ENCODE peak calls at places on chromosomes 4 and X, in ten cellular contexts. One of them, this sample, is unnamed.

GRCh38 chrX:39158801-39159657 is 357.8 kb downstream of the MID1IP1 start:
- DNase-seq in activated T-cell treated with anti-CD3 and anti-CD28 coated beads, Interleukin-2, amount 50 U/mL, for 72 hours: no peak
- DNase-seq in T-cell: no peak
- DNase-seq in kidney tubule cell: peak; percentile 50
- DNase-seq in activated CD4-positive, alpha-beta T cell treated with anti-CD3 and anti-CD28 coated beads, Interleukin-2, amount 10 ng/mL, durations not matched to agents 7 days and 5 days: no peak
- DNase-seq in cardiac muscle cell: no peak
- DNase-seq in OCI-LY7: no peak
- DNase-seq in GM03348: no peak
- DNase-seq in stimulated activated naive CD4-positive, alpha-beta T cell: no peak
- DNase-seq in HTR-8/SVneo: peak; percentile 3
- DNase-seq in this sample: no peak

GRCh38 chrX:39133971-39134370 is 332.7 kb downstream of the MID1IP1 start:
- DNase-seq in activated T-cell treated with anti-CD3 and anti-CD28 coated beads, Interleukin-2, amount 50 U/mL, for 72 hours: peak; percentile 3
- DNase-seq in T-cell: no peak
- DNase-seq in kidney tubule cell: no peak
- DNase-seq in activated CD4-positive, alpha-beta T cell treated with anti-CD3 and anti-CD28 coated beads, Interleukin-2, amount 10 ng/mL, durations not matched to agents 7 days and 5 days: peak; percentile 7
- DNase-seq in cardiac muscle cell: peak; percentile 28
- DNase-seq in OCI-LY7: peak; percentile 24
- DNase-seq in GM03348: no peak
- DNase-seq in stimulated activated naive CD4-positive, alpha-beta T cell: peak; percentile 2
- DNase-seq in HTR-8/SVneo: no peak
- DNase-seq in this sample: no peak

GRCh38 chrX:130014770-130015169 is 32.3 kb downstream of the BCORL1 start:
- DNase-seq in activated T-cell treated with anti-CD3 and anti-CD28 coated beads, Interleukin-2, amount 50 U/mL, for 72 hours: no peak
- DNase-seq in T-cell: no peak
- DNase-seq in kidney tubule cell: no peak
- DNase-seq in activated CD4-positive, alpha-beta T cell treated with anti-CD3 and anti-CD28 coated beads, Interleukin-2, amount 10 ng/mL, durations not matched to agents 7 days and 5 days: no peak
- DNase-seq in cardiac muscle cell: no peak
- DNase-seq in OCI-LY7: no peak
- DNase-seq in GM03348: no peak
- DNase-seq in stimulated activated naive CD4-positive, alpha-beta T cell: no peak
- DNase-seq in HTR-8/SVneo: no peak
- DNase-seq in this sample: no peak

GRCh38 chr4:4387531-4388311 is 819 bp downstream of the NSG1 start:
- DNase-seq in activated T-cell treated with anti-CD3 and anti-CD28 coated beads, Interleukin-2, amount 50 U/mL, for 72 hours: peak; percentile 15
- DNase-seq in T-cell: peak; percentile 30
- DNase-seq in kidney tubule cell: no peak
- DNase-seq in activated CD4-positive, alpha-beta T cell treated with anti-CD3 and anti-CD28 coated beads, Interleukin-2, amount 10 ng/mL, durations not matched to agents 7 days and 5 days: no peak
- DNase-seq in cardiac muscle cell: no peak
- DNase-seq in OCI-LY7: peak; percentile 32
- DNase-seq in GM03348: no peak
- DNase-seq in stimulated activated naive CD4-positive, alpha-beta T cell: no peak
- DNase-seq in HTR-8/SVneo: no peak
- DNase-seq in this sample: no peak

GRCh38 chr4:177583000-177583399 is 140.8 kb upstream of the AGA start:
- DNase-seq in activated T-cell treated with anti-CD3 and anti-CD28 coated beads, Interleukin-2, amount 50 U/mL, for 72 hours: no peak
- DNase-seq in T-cell: no peak
- DNase-seq in kidney tubule cell: peak; percentile 9
- DNase-seq in activated CD4-positive, alpha-beta T cell treated with anti-CD3 and anti-CD28 coated beads, Interleukin-2, amount 10 ng/mL, durations not matched to agents 7 days and 5 days: no peak
- DNase-seq in cardiac muscle cell: no peak
- DNase-seq in OCI-LY7: no peak
- DNase-seq in GM03348: no peak
- DNase-seq in stimulated activated naive CD4-positive, alpha-beta T cell: no peak
- DNase-seq in HTR-8/SVneo: no peak
- DNase-seq in this sample: no peak

GRCh38 chr4:77044458-77045124 is 31.2 kb downstream of the CCNI start:
- DNase-seq in activated T-cell treated with anti-CD3 and anti-CD28 coated beads, Interleukin-2, amount 50 U/mL, for 72 hours: no peak
- DNase-seq in T-cell: no peak
- DNase-seq in kidney tubule cell: peak; percentile 51
- DNase-seq in activated CD4-positive, alpha-beta T cell treated with anti-CD3 and anti-CD28 coated beads, Interleukin-2, amount 10 ng/mL, durations not matched to agents 7 days and 5 days: no peak
- DNase-seq in cardiac muscle cell: peak; percentile 41
- DNase-seq in OCI-LY7: peak; percentile 62
- DNase-seq in GM03348: peak; percentile 17
- DNase-seq in stimulated activated naive CD4-positive, alpha-beta T cell: peak; percentile 52
- DNase-seq in HTR-8/SVneo: no peak
- DNase-seq in this sample: peak; percentile 24

GRCh38 chr4:77169496-77169895 is 12.5 kb downstream of the CCNG2 start:
- DNase-seq in activated T-cell treated with anti-CD3 and anti-CD28 coated beads, Interleukin-2, amount 50 U/mL, for 72 hours: no peak
- DNase-seq in T-cell: no peak
- DNase-seq in kidney tubule cell: no peak
- DNase-seq in activated CD4-positive, alpha-beta T cell treated with anti-CD3 and anti-CD28 coated beads, Interleukin-2, amount 10 ng/mL, durations not matched to agents 7 days and 5 days: no peak
- DNase-seq in cardiac muscle cell: no peak
- DNase-seq in OCI-LY7: no peak
- DNase-seq in GM03348: peak; percentile 20
- DNase-seq in stimulated activated naive CD4-positive, alpha-beta T cell: no peak
- DNase-seq in HTR-8/SVneo: no peak
- DNase-seq in this sample: no peak

GRCh38 chr4:16889945-16890344 is 8.5 kb downstream of the LDB2 start:
- DNase-seq in activated T-cell treated with anti-CD3 and anti-CD28 coated beads, Interleukin-2, amount 50 U/mL, for 72 hours: no peak
- DNase-seq in T-cell: no peak
- DNase-seq in kidney tubule cell: no peak
- DNase-seq in activated CD4-positive, alpha-beta T cell treated with anti-CD3 and anti-CD28 coated beads, Interleukin-2, amount 10 ng/mL, durations not matched to agents 7 days and 5 days: no peak
- DNase-seq in cardiac muscle cell: no peak
- DNase-seq in OCI-LY7: no peak
- DNase-seq in GM03348: no peak
- DNase-seq in stimulated activated naive CD4-positive, alpha-beta T cell: no peak
- DNase-seq in HTR-8/SVneo: no peak
- DNase-seq in this sample: no peak

GRCh38 chrX:41334866-41335589 is 1.1 kb downstream of the DDX3X start:
- DNase-seq in activated T-cell treated with anti-CD3 and anti-CD28 coated beads, Interleukin-2, amount 50 U/mL, for 72 hours: peak; percentile 70
- DNase-seq in T-cell: peak; percentile 53
- DNase-seq in kidney tubule cell: peak; percentile 71
- DNase-seq in activated CD4-positive, alpha-beta T cell treated with anti-CD3 and anti-CD28 coated beads, Interleukin-2, amount 10 ng/mL, durations not matched to agents 7 days and 5 days: peak; percentile 59
- DNase-seq in cardiac muscle cell: no peak
- DNase-seq in OCI-LY7: peak; percentile 68
- DNase-seq in GM03348: peak; percentile 65
- DNase-seq in stimulated activated naive CD4-positive, alpha-beta T cell: peak; percentile 93
- DNase-seq in HTR-8/SVneo: no peak
- DNase-seq in this sample: peak; percentile 54

GRCh38 chrX:54530358-54530900 is 410 bp downstream of the GNL3L start:
- DNase-seq in activated T-cell treated with anti-CD3 and anti-CD28 coated beads, Interleukin-2, amount 50 U/mL, for 72 hours: peak; percentile 2
- DNase-seq in T-cell: no peak
- DNase-seq in kidney tubule cell: no peak
- DNase-seq in activated CD4-positive, alpha-beta T cell treated with anti-CD3 and anti-CD28 coated beads, Interleukin-2, amount 10 ng/mL, durations not matched to agents 7 days and 5 days: peak; percentile 8
- DNase-seq in cardiac muscle cell: no peak
- DNase-seq in OCI-LY7: peak; percentile 21
- DNase-seq in GM03348: peak; percentile 5
- DNase-seq in stimulated activated naive CD4-positive, alpha-beta T cell: no peak
- DNase-seq in HTR-8/SVneo: no peak
- DNase-seq in this sample: no peak

GRCh38 chrX:15751160-15751819 is 13.2 kb downstream of the CA5B start:
- DNase-seq in activated T-cell treated with anti-CD3 and anti-CD28 coated beads, Interleukin-2, amount 50 U/mL, for 72 hours: no peak
- DNase-seq in T-cell: no peak
- DNase-seq in kidney tubule cell: no peak
- DNase-seq in activated CD4-positive, alpha-beta T cell treated with anti-CD3 and anti-CD28 coated beads, Interleukin-2, amount 10 ng/mL, durations not matched to agents 7 days and 5 days: peak; percentile 44
- DNase-seq in cardiac muscle cell: no peak
- DNase-seq in OCI-LY7: no peak
- DNase-seq in GM03348: peak; percentile 23
- DNase-seq in stimulated activated naive CD4-positive, alpha-beta T cell: peak; percentile 70
- DNase-seq in HTR-8/SVneo: peak; percentile 9
- DNase-seq in this sample: no peak

GRCh38 chr4:8725071-8725841 is 132.7 kb downstream of the CPZ start:
- DNase-seq in activated T-cell treated with anti-CD3 and anti-CD28 coated beads, Interleukin-2, amount 50 U/mL, for 72 hours: no peak
- DNase-seq in T-cell: no peak
- DNase-seq in kidney tubule cell: no peak
- DNase-seq in activated CD4-positive, alpha-beta T cell treated with anti-CD3 and anti-CD28 coated beads, Interleukin-2, amount 10 ng/mL, durations not matched to agents 7 days and 5 days: no peak
- DNase-seq in cardiac muscle cell: peak; percentile 28
- DNase-seq in OCI-LY7: no peak
- DNase-seq in GM03348: no peak
- DNase-seq in stimulated activated naive CD4-positive, alpha-beta T cell: no peak
- DNase-seq in HTR-8/SVneo: no peak
- DNase-seq in this sample: no peak

GRCh38 chr4:6201580-6202091 is 1.3 kb upstream of the JAKMIP1 start:
- DNase-seq in activated T-cell treated with anti-CD3 and anti-CD28 coated beads, Interleukin-2, amount 50 U/mL, for 72 hours: no peak
- DNase-seq in T-cell: no peak
- DNase-seq in kidney tubule cell: no peak
- DNase-seq in activated CD4-positive, alpha-beta T cell treated with anti-CD3 and anti-CD28 coated beads, Interleukin-2, amount 10 ng/mL, durations not matched to agents 7 days and 5 days: no peak
- DNase-seq in cardiac muscle cell: no peak
- DNase-seq in OCI-LY7: peak; percentile 75
- DNase-seq in GM03348: no peak
- DNase-seq in stimulated activated naive CD4-positive, alpha-beta T cell: no peak
- DNase-seq in HTR-8/SVneo: no peak
- DNase-seq in this sample: peak; percentile 39

GRCh38 chr4:102687982-102688433 is 72.8 kb downstream of the MANBA start:
- DNase-seq in activated T-cell treated with anti-CD3 and anti-CD28 coated beads, Interleukin-2, amount 50 U/mL, for 72 hours: no peak
- DNase-seq in T-cell: no peak
- DNase-seq in kidney tubule cell: no peak
- DNase-seq in activated CD4-positive, alpha-beta T cell treated with anti-CD3 and anti-CD28 coated beads, Interleukin-2, amount 10 ng/mL, durations not matched to agents 7 days and 5 days: no peak
- DNase-seq in cardiac muscle cell: no peak
- DNase-seq in OCI-LY7: no peak
- DNase-seq in GM03348: no peak
- DNase-seq in stimulated activated naive CD4-positive, alpha-beta T cell: no peak
- DNase-seq in HTR-8/SVneo: no peak
- DNase-seq in this sample: no peak

GRCh38 chr4:6446538-6447451 is 25.6 kb downstream of the PPP2R2C start:
- DNase-seq in activated T-cell treated with anti-CD3 and anti-CD28 coated beads, Interleukin-2, amount 50 U/mL, for 72 hours: no peak
- DNase-seq in T-cell: no peak
- DNase-seq in kidney tubule cell: no peak
- DNase-seq in activated CD4-positive, alpha-beta T cell treated with anti-CD3 and anti-CD28 coated beads, Interleukin-2, amount 10 ng/mL, durations not matched to agents 7 days and 5 days: no peak
- DNase-seq in cardiac muscle cell: no peak
- DNase-seq in OCI-LY7: no peak
- DNase-seq in GM03348: no peak
- DNase-seq in stimulated activated naive CD4-positive, alpha-beta T cell: no peak
- DNase-seq in HTR-8/SVneo: no peak
- DNase-seq in this sample: no peak

GRCh38 chr4:184503869-184504300 is 29.5 kb upstream of the IRF2 start:
- DNase-seq in activated T-cell treated with anti-CD3 and anti-CD28 coated beads, Interleukin-2, amount 50 U/mL, for 72 hours: peak; percentile 18
- DNase-seq in T-cell: peak; percentile 2
- DNase-seq in kidney tubule cell: peak; percentile 35
- DNase-seq in activated CD4-positive, alpha-beta T cell treated with anti-CD3 and anti-CD28 coated beads, Interleukin-2, amount 10 ng/mL, durations not matched to agents 7 days and 5 days: peak; percentile 25
- DNase-seq in cardiac muscle cell: no peak
- DNase-seq in OCI-LY7: peak; percentile 31
- DNase-seq in GM03348: peak; percentile 70
- DNase-seq in stimulated activated naive CD4-positive, alpha-beta T cell: peak; percentile 64
- DNase-seq in HTR-8/SVneo: peak; percentile 21
- DNase-seq in this sample: no peak

GRCh38 chr4:142272452-142272851 is 573.6 kb downstream of the INPP4B start:
- DNase-seq in activated T-cell treated with anti-CD3 and anti-CD28 coated beads, Interleukin-2, amount 50 U/mL, for 72 hours: no peak
- DNase-seq in T-cell: no peak
- DNase-seq in kidney tubule cell: peak; percentile 6
- DNase-seq in activated CD4-positive, alpha-beta T cell treated with anti-CD3 and anti-CD28 coated beads, Interleukin-2, amount 10 ng/mL, durations not matched to agents 7 days and 5 days: no peak
- DNase-seq in cardiac muscle cell: no peak
- DNase-seq in OCI-LY7: no peak
- DNase-seq in GM03348: no peak
- DNase-seq in stimulated activated naive CD4-positive, alpha-beta T cell: no peak
- DNase-seq in HTR-8/SVneo: no peak
- DNase-seq in this sample: no peak

GRCh38 chrX:14359727-14360126 is 169.6 kb upstream of the GLRA2 start:
- DNase-seq in activated T-cell treated with anti-CD3 and anti-CD28 coated beads, Interleukin-2, amount 50 U/mL, for 72 hours: no peak
- DNase-seq in T-cell: no peak
- DNase-seq in kidney tubule cell: no peak
- DNase-seq in activated CD4-positive, alpha-beta T cell treated with anti-CD3 and anti-CD28 coated beads, Interleukin-2, amount 10 ng/mL, durations not matched to agents 7 days and 5 days: no peak
- DNase-seq in cardiac muscle cell: no peak
- DNase-seq in OCI-LY7: no peak
- DNase-seq in GM03348: no peak
- DNase-seq in stimulated activated naive CD4-positive, alpha-beta T cell: no peak
- DNase-seq in HTR-8/SVneo: no peak
- DNase-seq in this sample: no peak

GRCh38 chr4:85496933-85497332 is 22.0 kb downstream of the ARHGAP24 start:
- DNase-seq in activated T-cell treated with anti-CD3 and anti-CD28 coated beads, Interleukin-2, amount 50 U/mL, for 72 hours: no peak
- DNase-seq in T-cell: no peak
- DNase-seq in kidney tubule cell: no peak
- DNase-seq in activated CD4-positive, alpha-beta T cell treated with anti-CD3 and anti-CD28 coated beads, Interleukin-2, amount 10 ng/mL, durations not matched to agents 7 days and 5 days: no peak
- DNase-seq in cardiac muscle cell: no peak
- DNase-seq in OCI-LY7: no peak
- DNase-seq in GM03348: peak; percentile 53
- DNase-seq in stimulated activated naive CD4-positive, alpha-beta T cell: no peak
- DNase-seq in HTR-8/SVneo: no peak
- DNase-seq in this sample: no peak

GRCh38 chr4:122827899-122828601 is 1.4 kb downstream of the FGF2 start:
- DNase-seq in activated T-cell treated with anti-CD3 and anti-CD28 coated beads, Interleukin-2, amount 50 U/mL, for 72 hours: peak; percentile 53
- DNase-seq in T-cell: no peak
- DNase-seq in kidney tubule cell: peak; percentile 85
- DNase-seq in activated CD4-positive, alpha-beta T cell treated with anti-CD3 and anti-CD28 coated beads, Interleukin-2, amount 10 ng/mL, durations not matched to agents 7 days and 5 days: peak; percentile 34
- DNase-seq in cardiac muscle cell: peak; percentile 19
- DNase-seq in OCI-LY7: peak; percentile 39
- DNase-seq in GM03348: peak; percentile 41
- DNase-seq in stimulated activated naive CD4-positive, alpha-beta T cell: peak; percentile 40
- DNase-seq in HTR-8/SVneo: no peak
- DNase-seq in this sample: peak; percentile 81

GRCh38 chr4:8407756-8408155 is 32.8 kb downstream of the ACOX3 start:
- DNase-seq in activated T-cell treated with anti-CD3 and anti-CD28 coated beads, Interleukin-2, amount 50 U/mL, for 72 hours: no peak
- DNase-seq in T-cell: no peak
- DNase-seq in kidney tubule cell: no peak
- DNase-seq in activated CD4-positive, alpha-beta T cell treated with anti-CD3 and anti-CD28 coated beads, Interleukin-2, amount 10 ng/mL, durations not matched to agents 7 days and 5 days: no peak
- DNase-seq in cardiac muscle cell: no peak
- DNase-seq in OCI-LY7: no peak
- DNase-seq in GM03348: no peak
- DNase-seq in stimulated activated naive CD4-positive, alpha-beta T cell: no peak
- DNase-seq in HTR-8/SVneo: no peak
- DNase-seq in this sample: no peak